ENCODE peak calls at places on chromosomes 5 and 9, in four cellular contexts. D is dorsolateral prefrontal cortex, H is mucosa of gallbladder, C is NCI-H2171 treated with DMSO at 0.1 percent for 48 hours. E is an unnamed sample.
A peak's percentile ranks its signal among the peaks of the same experiment; 100 is the strongest.

GRCh38 chr9:3740690-3741419 is 215.1 kb upstream of the RFX3 start:
- DNase-seq in C (no peak), D (no peak), H (no peak), E (no peak)

GRCh38 chr9:115884846-115885245 is 268.7 kb upstream of the PAPPA start:
- DNase-seq in D (no peak), H (no peak), C (no peak), E (no peak)

GRCh38 chr5:72608922-72609321 is 101.7 kb upstream of the ZNF366 start:
- DNase-seq in C (no peak), D (no peak), H (no peak), E (no peak)

GRCh38 chr5:33370135-33370472 is 70.7 kb upstream of the TARS1 start:
- DNase-seq in H (no peak), C (no peak), D (no peak), E (no peak)

GRCh38 chr5:29811914-29812679 is 1381.4 kb upstream of the CDH6 start:
- DNase-seq in C (peak; percentile 2), D (no peak), H (no peak), E (no peak)

GRCh38 chr5:115932991-115933390 is 29.3 kb upstream of the LVRN start:
- DNase-seq in H (no peak), C (no peak), D (no peak), E (no peak)

GRCh38 chr5:81759632-81760005 is 8.7 kb upstream of the SSBP2 start:
- DNase-seq in C (no peak), D (no peak), H (no peak), E (no peak)

GRCh38 chr9:79526149-79526672 is 45.6 kb upstream of the TLE4 start:
- DNase-seq in D (no peak), H (no peak), C (no peak), E (no peak)

E was measured in NCI-H774.